ENCODE peak calls at places on chromosome 1, in four cellular contexts. A is left ventricle myocardium inferior, I is ovary, B is left lung. J is an unnamed sample. For H3K36me3, H3K4me1 and H3K9me3, the result is how much of the 10 kb centered on the place peaks cover.

GRCh38 chr1:17016317-17016661 is 4.6 kb upstream of the ATP13A2 start:
- DNase-seq in A (no peak), I (no peak), B (no peak), J (peak)

GRCh38 chr1:29499101-29499650 is 262.9 kb downstream of the PTPRU start:
- DNase-seq in A (no peak), I (no peak), B (peak), J (no peak)

GRCh38 chr1:30001452-30002039 is 721.8 kb downstream of the MATN1 start:
- DNase-seq in A (no peak), I (no peak), B (no peak), J (no peak)

GRCh38 chr1:165842363-165843129 is 15.1 kb downstream of the UCK2 start:
- DNase-seq in A (no peak), I (no peak), B (no peak), J (peak)

GRCh38 chr1:2314803-2315710 is 76.3 kb downstream of the MORN1 start:
- DNase-seq in A (peak), I (peak), B (peak), J (peak)

GRCh38 chr1:224203243-224204016 is 20.4 kb downstream of the DEGS1 start:
- DNase-seq in A (peak), I (no peak), B (no peak), J (peak)

GRCh38 chr1:94092210-94092613 is 28.7 kb downstream of the ABCA4 start:
- DNase-seq in A (no peak), I (no peak), B (no peak), J (peak)

GRCh38 chr1:12141533-12141855 is 25.3 kb upstream of the TNFRSF1B start:
- DNase-seq in A (no peak), I (no peak), B (no peak), J (no peak)

GRCh38 chr1:109391161-109391556 is 6.6 kb downstream of the SORT1 start:
- DNase-seq in A (no peak), I (no peak), B (no peak), J (no peak)

GRCh38 chr1:224447971-224448370 is 13.4 kb upstream of the WDR26 start:
- DNase-seq in A (no peak), I (no peak), B (no peak), J (no peak)

GRCh38 chr1:114077188-114077587 is 76.5 kb downstream of the SYT6 start:
- DNase-seq in A (no peak), I (no peak), B (no peak), J (no peak)

GRCh38 chr1:59568158-59568935 is 246.4 kb upstream of the HOOK1 start:
- DNase-seq in A (no peak), I (no peak), B (no peak), J (no peak)

GRCh38 chr1:77983997-77984355 is 5.1 kb upstream of the FUBP1 start:
- DNase-seq in A (no peak), I (no peak), B (no peak), J (no peak)

GRCh38 chr1:51443555-51443954 is 75.5 kb downstream of the EPS15 start:
- DNase-seq in A (no peak), I (no peak), B (no peak), J (no peak)

GRCh38 chr1:9242338-9242969 is 7.9 kb downstream of the H6PD start:
- DNase-seq in A (peak), I (peak), B (peak), J (peak)

GRCh38 chr1:26994772-26995625 is 1.5 kb downstream of the TRNP1 start:
- DNase-seq in A (no peak), I (no peak), B (no peak), J (no peak)

GRCh38 chr1:83931658-83932253 is 67.2 kb downstream of the TTLL7 start:
- DNase-seq in A (no peak), I (no peak), B (no peak), J (peak)

GRCh38 chr1:3625151-3625907 is 514 bp downstream of the TPRG1L start:
- DNase-seq in A (no peak), I (peak), B (peak), J (peak)

GRCh38 chr1:240956424-240956823 is 344.5 kb upstream of the GREM2 start:
- DNase-seq in A (no peak), I (no peak), B (no peak), J (no peak)

GRCh38 chr1:179825798-179826460 is 51.7 kb downstream of the TOR1AIP2 start:
- DNase-seq in A (no peak), I (no peak), B (no peak), J (no peak)

GRCh38 chr1:239884776-239885175 is 206.9 kb upstream of the FMN2 start:
- DNase-seq in A (no peak), I (peak), B (no peak), J (no peak)

GRCh38 chr1:91764471-91765115 is 121.4 kb downstream of the TGFBR3 start:
- DNase-seq in A (no peak), I (no peak), B (no peak), J (no peak)

GRCh38 chr1:83559531-83559930 is 439.4 kb downstream of the TTLL7 start:
- DNase-seq in A (no peak), I (no peak), B (no peak), J (no peak)

GRCh38 chr1:200778766-200779165 is 40.1 kb downstream of the CAMSAP2 start:
- DNase-seq in A (peak), I (no peak), B (no peak), J (no peak)

GRCh38 chr1:4161271-4162006 is 261.4 kb upstream of the C1orf174 start:
- DNase-seq in A (no peak), I (no peak), B (no peak), J (no peak)

GRCh38 chr1:215568287-215568692 is 1.2 kb downstream of the KCTD3 start:
- DNase-seq in A (no peak), I (peak), B (no peak), J (peak)

GRCh38 chr1:225447649-225448048 is 19.8 kb upstream of the LBR start:
- DNase-seq in A (no peak), I (peak), B (no peak), J (no peak)

GRCh38 chr1:86478747-86479146 is 10.0 kb downstream of the CLCA1 start:
- DNase-seq in A (no peak), I (no peak), B (no peak), J (no peak)

GRCh38 chr1:117501275-117501674 is 104.6 kb upstream of the TENT5C start:
- DNase-seq in A (no peak), I (no peak), B (no peak), J (no peak)

GRCh38 chr1:51088474-51088873 is 13.6 kb upstream of the C1orf185 start:
- DNase-seq in A (no peak), I (no peak), B (no peak), J (no peak)

GRCh38 chr1:233242827-233243483 is 52.6 kb downstream of the PCNX2 start:
- DNase-seq in A (no peak), I (no peak), B (no peak), J (no peak)

GRCh38 chr1:113072141-113072756 is 749 bp upstream of the LRIG2 start:
- DNase-seq in A (no peak), I (no peak), B (no peak), J (no peak)

GRCh38 chr1:48776400-48777218 is at the start of gene BEND5:
- DNase-seq in A (peak), I (peak), B (peak), J (peak)

GRCh38 chr1:162036156-162036555 is 12.5 kb upstream of the OLFML2B start:
- DNase-seq in A (no peak), I (no peak), B (no peak), J (no peak)

GRCh38 chr1:159960721-159961381 is 6.8 kb upstream of the SLAMF9 start:
- DNase-seq in A (peak), I (no peak), B (no peak), J (no peak)

GRCh38 chr1:94806451-94806861 is 13.7 kb upstream of the SLC44A3 start:
- DNase-seq in A (no peak), I (no peak), B (no peak), J (no peak)

GRCh38 chr1:167763525-167764220 is 41.9 kb downstream of the MPZL1 start:
- DNase-seq in A (no peak), I (no peak), B (no peak), J (no peak)

GRCh38 chr1:187928288-187928687 is 1099.5 kb downstream of the PLA2G4A start:
- DNase-seq in A (no peak), I (no peak), B (no peak), J (no peak)

GRCh38 chr1:22096036-22096435 is 43.5 kb downstream of the CDC42 start:
- DNase-seq in A (no peak), I (no peak), B (peak), J (no peak)
- H3K36me3 ChIP-seq in A (half or more), I (under half), B (under half), J (under half)

GRCh38 chr1:207646891-207647290 is 2.0 kb downstream of the CR1L start:
- DNase-seq in A (no peak), I (no peak), B (no peak), J (no peak)
- H3K4me1 ChIP-seq in A (under half), I (under half), B (under half), J (under half)

DNA sequence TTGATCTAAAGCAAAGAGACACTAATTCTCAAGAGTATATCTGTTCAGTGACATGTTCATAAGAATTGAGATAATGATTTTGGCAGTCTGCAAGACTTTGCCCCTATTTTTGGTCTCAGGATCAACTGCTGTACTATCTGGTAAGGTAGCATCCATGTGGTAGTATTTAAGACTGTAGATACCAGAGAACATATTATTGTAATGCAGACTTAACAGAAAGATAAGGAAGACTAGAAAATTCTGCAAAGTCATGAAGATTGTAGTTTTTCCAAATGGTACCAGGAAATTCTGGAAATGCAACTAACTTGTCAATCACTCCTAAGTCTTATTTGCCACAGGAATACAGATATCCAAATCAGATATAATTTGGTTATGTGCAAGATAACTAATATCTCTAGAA is 35.1 kb downstream of the RNF2 start:
- DNase-seq in A (no peak), I (no peak), B (no peak), J (no peak)
- H3K9me3 ChIP-seq in A (under half), I (under half), B (under half), J (under half)

DNA sequence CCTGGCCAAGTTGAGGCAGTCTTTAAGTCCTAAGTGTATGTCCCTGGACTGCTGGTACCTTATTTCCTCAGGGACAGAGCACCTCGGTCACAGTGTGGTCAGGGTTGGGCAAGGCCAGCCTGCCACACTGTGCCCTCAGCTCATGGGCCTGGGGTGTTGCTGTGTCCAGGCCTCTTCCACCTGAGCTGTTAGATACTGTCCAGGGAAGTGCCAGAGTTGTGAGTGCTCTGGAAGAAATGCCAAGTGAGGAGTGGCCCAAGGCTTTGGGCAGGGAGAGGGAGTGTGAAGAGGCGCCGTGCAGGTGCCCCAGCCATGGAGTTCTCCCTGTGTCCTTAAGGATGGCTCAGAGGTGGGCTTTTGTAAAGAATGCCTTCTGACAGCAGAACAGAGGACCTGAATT is 15.3 kb downstream of the URB2 start:
- DNase-seq in A (no peak), I (no peak), B (no peak), J (no peak)
- H3K36me3 ChIP-seq in A (half or more), I (under half), B (under half), J (half or more)

GRCh38 chr1:24912359-24913273 is 17.5 kb downstream of the RUNX3 start:
- DNase-seq in A (no peak), I (no peak), B (no peak), J (peak)
- H3K4me1 ChIP-seq in A (under half), I (under half), B (under half), J (under half)

DNA sequence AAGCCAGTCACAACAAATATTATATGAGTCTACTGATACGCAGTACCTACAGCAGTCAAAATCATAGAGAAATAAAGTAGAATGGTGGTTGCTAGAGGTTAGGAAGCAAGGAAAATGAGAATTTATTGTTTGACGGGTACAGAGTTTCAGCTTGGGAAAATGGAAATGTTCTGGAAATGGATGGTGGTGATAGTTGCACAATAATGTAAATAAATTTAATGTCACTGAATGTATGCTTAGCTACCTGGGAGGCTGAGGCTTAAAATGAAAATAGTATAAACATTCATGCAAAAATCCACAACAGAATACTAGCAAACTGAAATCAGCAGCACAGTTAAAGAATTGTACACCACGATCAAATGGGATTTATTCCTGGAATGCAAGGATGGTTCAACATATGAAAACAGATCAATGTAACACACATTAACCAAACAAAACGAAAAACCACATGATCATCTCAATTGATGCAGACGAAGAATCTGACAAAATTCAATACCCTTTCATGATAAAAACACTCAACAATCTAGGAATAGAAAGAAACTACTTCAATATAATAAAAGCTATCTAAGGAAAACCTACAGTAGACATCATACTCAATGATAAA is 10.7 kb downstream of the TUT4 start:
- DNase-seq in A (no peak), I (no peak), B (no peak), J (no peak)
- H3K9me3 ChIP-seq in A (under half), I (under half), B (under half), J (under half)

DNA sequence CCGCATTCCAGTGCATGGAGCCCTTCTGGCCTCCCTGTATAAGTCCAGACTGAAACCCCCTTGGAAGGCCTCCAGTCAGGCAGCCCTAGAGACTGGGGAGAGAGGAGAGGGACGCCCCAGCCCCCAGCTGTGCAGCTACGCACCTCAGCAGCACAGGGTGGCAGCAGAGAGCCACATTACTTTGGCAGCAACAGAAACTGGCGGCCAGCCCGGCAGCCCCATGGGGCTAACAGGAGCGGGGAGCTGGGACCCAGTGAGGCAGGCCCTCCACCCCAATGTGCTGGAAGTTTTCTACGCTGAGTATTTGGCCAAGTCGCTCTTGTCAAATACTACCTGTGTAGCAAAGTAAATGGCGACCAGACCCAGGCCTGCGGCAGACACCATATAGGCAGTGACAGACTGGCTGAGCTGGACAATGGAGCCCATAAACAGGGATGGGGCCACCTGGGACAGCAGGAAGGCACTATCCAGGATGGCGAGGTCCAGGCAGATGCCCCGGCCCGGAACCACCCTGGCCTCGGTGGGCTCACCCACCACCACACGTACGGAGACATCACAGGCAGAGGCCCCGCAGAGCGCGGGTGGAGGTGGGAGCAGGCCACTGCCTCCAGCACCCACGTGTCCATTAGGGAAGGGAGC is 21.2 kb downstream of the SLC45A3 start:
- DNase-seq in A (peak), I (peak), B (peak), J (peak)
- H3K36me3 ChIP-seq in A (under half), I (under half), B (under half), J (under half)

GRCh38 chr1:43008106-43008424 is 49.4 kb upstream of the SLC2A1 start:
- DNase-seq in A (no peak), I (no peak), B (no peak), J (no peak)
- H3K4me1 ChIP-seq in A (under half), I (under half), B (under half), J (under half)